ENCODE peak calls at places on chromosomes 16 and 17, in nine cellular contexts. X is endothelial cell, D is adrenal gland, C is dorsolateral prefrontal cortex, P is Calu3, L is A549, E is heart left ventricle, V is BE2C, S is gastrocnemius medialis. B is an unnamed sample.

GRCh38 chr16:16175296-16175695 is 48.0 kb downstream of the ABCC6 start:
- DNase-seq in X (no peak), D (no peak), C (no peak), P (no peak), L (no peak), E (peak), V (peak), S (no peak), B (no peak)

GRCh38 chr16:79571065-79571697 is 29.4 kb downstream of the MAF start:
- DNase-seq in X (no peak), D (no peak), C (no peak), P (no peak), L (no peak), E (peak), V (no peak), S (no peak), B (no peak)

GRCh38 chr17:75996665-75997590 is 3.7 kb upstream of the CDK3 start:
- DNase-seq in X (peak), D (no peak), C (no peak), P (peak), L (no peak), E (peak), V (no peak), S (no peak), B (no peak)

GRCh38 chr16:8173111-8173644 is 417.1 kb downstream of the TMEM114 start:
- DNase-seq in X (peak), D (peak), C (peak), P (peak), L (peak), E (peak), V (peak), S (peak), B (peak)

GRCh38 chr17:83101805-83102480 is 22.5 kb downstream of the METRNL start:
- DNase-seq in X (no peak), D (no peak), C (no peak), P (no peak), L (no peak), E (no peak), V (no peak), S (no peak), B (no peak)

GRCh38 chr17:16989953-16990860 is 18.3 kb upstream of the TNFRSF13B start:
- DNase-seq in X (no peak), D (no peak), C (no peak), P (no peak), L (no peak), E (no peak), V (no peak), S (no peak), B (no peak)

GRCh38 chr17:9200699-9201359 is 179.5 kb downstream of the NTN1 start:
- DNase-seq in X (no peak), D (no peak), C (no peak), P (no peak), L (no peak), E (no peak), V (no peak), S (no peak), B (no peak)

GRCh38 chr17:19363114-19363438 is 553 bp upstream of the B9D1 start:
- DNase-seq in X (no peak), D (no peak), C (no peak), P (no peak), L (no peak), E (no peak), V (no peak), S (no peak), B (no peak)

GRCh38 chr16:35308674-35309073 is 1849.3 kb downstream of the TP53TG3F start:
- DNase-seq in X (no peak), D (no peak), C (no peak), P (no peak), L (no peak), E (no peak), V (no peak), S (no peak), B (no peak)

GRCh38 chr17:43856141-43856540 is 9.2 kb downstream of the CD300LG start:
- DNase-seq in X (no peak), D (no peak), C (no peak), P (no peak), L (no peak), E (no peak), V (no peak), S (no peak), B (no peak)

GRCh38 chr17:54902611-54903010 is 2.0 kb downstream of the TOM1L1 start:
- DNase-seq in X (no peak), D (no peak), C (no peak), P (no peak), L (no peak), E (no peak), V (no peak), S (no peak), B (no peak)

GRCh38 chr17:17944253-17944652 is 27.9 kb downstream of the TOM1L2 start:
- DNase-seq in X (no peak), D (no peak), C (peak), P (no peak), L (no peak), E (no peak), V (no peak), S (no peak), B (no peak)

GRCh38 chr17:42251115-42251514 is 25.1 kb downstream of the STAT5B start:
- DNase-seq in X (no peak), D (no peak), C (no peak), P (no peak), L (peak), E (no peak), V (no peak), S (no peak), B (no peak)

GRCh38 chr16:87791295-87792204 is 25.8 kb upstream of the KLHDC4 start:
- DNase-seq in X (no peak), D (no peak), C (no peak), P (no peak), L (no peak), E (no peak), V (no peak), S (no peak), B (no peak)

GRCh38 chr16:23060458-23061320 is 88.6 kb downstream of the USP31 start:
- DNase-seq in X (peak), D (peak), C (peak), P (peak), L (peak), E (peak), V (peak), S (peak), B (peak)

GRCh38 chr17:40612510-40613244 is 34.9 kb downstream of the SMARCE1 start:
- DNase-seq in X (no peak), D (no peak), C (no peak), P (peak), L (no peak), E (no peak), V (no peak), S (no peak), B (no peak)

GRCh38 chr17:60128171-60128859 is 21.5 kb upstream of the CA4 start:
- DNase-seq in X (no peak), D (peak), C (no peak), P (no peak), L (no peak), E (no peak), V (no peak), S (no peak), B (no peak)

GRCh38 chr17:34980681-34981537 is 597 bp downstream of the LIG3 start:
- DNase-seq in X (peak), D (peak), C (peak), P (peak), L (peak), E (peak), V (peak), S (peak), B (no peak)

GRCh38 chr17:80649672-80650338 is 105.2 kb downstream of the RPTOR start:
- DNase-seq in X (peak), D (peak), C (no peak), P (peak), L (peak), E (peak), V (peak), S (peak), B (no peak)

GRCh38 chr17:67659028-67659427 is 58.7 kb upstream of the NOL11 start:
- DNase-seq in X (no peak), D (no peak), C (no peak), P (no peak), L (no peak), E (no peak), V (no peak), S (no peak), B (no peak)

GRCh38 chr16:48459167-48459566 is 74.0 kb upstream of the SIAH1 start:
- DNase-seq in X (no peak), D (no peak), C (no peak), P (no peak), L (no peak), E (no peak), V (no peak), S (no peak), B (no peak)

GRCh38 chr17:80931421-80932265 is 60.0 kb upstream of the CHMP6 start:
- DNase-seq in X (no peak), D (peak), C (no peak), P (no peak), L (no peak), E (no peak), V (no peak), S (no peak), B (no peak)

GRCh38 chr16:77236063-77236511 is 36.9 kb downstream of the SYCE1L start:
- DNase-seq in X (peak), D (peak), C (peak), P (peak), L (peak), E (peak), V (peak), S (peak), B (peak)

GRCh38 chr16:53504161-53504663 is 1.2 kb upstream of the AKTIP start:
- DNase-seq in X (peak), D (peak), C (peak), P (peak), L (no peak), E (peak), V (peak), S (peak), B (no peak)

GRCh38 chr17:42285346-42286050 is 2.8 kb upstream of the STAT5A start:
- DNase-seq in X (no peak), D (no peak), C (no peak), P (no peak), L (no peak), E (no peak), V (no peak), S (no peak), B (no peak)

GRCh38 chr16:55555436-55555835 is 11.0 kb upstream of the CAPNS2 start:
- DNase-seq in X (no peak), D (no peak), C (no peak), P (no peak), L (no peak), E (no peak), V (no peak), S (no peak), B (no peak)

GRCh38 chr17:6701719-6702118 is 11.4 kb downstream of the SLC13A5 start:
- DNase-seq in X (peak), D (peak), C (no peak), P (peak), L (peak), E (no peak), V (peak), S (no peak), B (no peak)

GRCh38 chr16:72169708-72170107 is 2.2 kb downstream of the PMFBP1 start:
- DNase-seq in X (no peak), D (no peak), C (no peak), P (no peak), L (no peak), E (no peak), V (no peak), S (no peak), B (no peak)

GRCh38 chr16:57123969-57124674 is 31.7 kb downstream of the CPNE2 start:
- DNase-seq in X (no peak), D (no peak), C (no peak), P (no peak), L (no peak), E (no peak), V (no peak), S (no peak), B (no peak)

GRCh38 chr17:75587718-75588545 is at the start of gene MYO15B:
- DNase-seq in X (peak), D (peak), C (peak), P (peak), L (no peak), E (peak), V (no peak), S (no peak), B (no peak)

GRCh38 chr17:39217734-39218369 is 7.9 kb downstream of the STAC2 start:
- DNase-seq in X (no peak), D (no peak), C (no peak), P (peak), L (no peak), E (no peak), V (no peak), S (no peak), B (no peak)

GRCh38 chr17:58084317-58084981 is 1.2 kb downstream of the DYNLL2 start:
- DNase-seq in X (peak), D (peak), C (peak), P (peak), L (peak), E (no peak), V (peak), S (peak), B (no peak)

GRCh38 chr16:49411121-49411970 is 37.7 kb downstream of the C16orf78 start:
- DNase-seq in X (no peak), D (no peak), C (no peak), P (no peak), L (no peak), E (no peak), V (no peak), S (no peak), B (no peak)

GRCh38 chr16:49280022-49280741 is 1.5 kb downstream of the CBLN1 start:
- DNase-seq in X (peak), D (no peak), C (no peak), P (no peak), L (no peak), E (no peak), V (no peak), S (no peak), B (no peak)

GRCh38 chr17:20784100-20784665 is 204.7 kb downstream of the CDRT15L2 start:
- DNase-seq in X (no peak), D (no peak), C (no peak), P (no peak), L (no peak), E (no peak), V (no peak), S (no peak), B (no peak)

GRCh38 chr16:75494696-75495601 is at the start of gene CHST6:
- DNase-seq in X (peak), D (peak), C (peak), P (peak), L (no peak), E (peak), V (no peak), S (no peak), B (no peak)

GRCh38 chr17:47915667-47916242 is 19.7 kb downstream of the SP2 start:
- DNase-seq in X (no peak), D (no peak), C (peak), P (no peak), L (no peak), E (peak), V (no peak), S (no peak), B (no peak)
- TF ChIP-seq CTCF in X (no peak), D (no peak), C (no peak), P (no peak), L (no peak), E (no peak), V (no peak), S (no peak), B (no peak)

DNA sequence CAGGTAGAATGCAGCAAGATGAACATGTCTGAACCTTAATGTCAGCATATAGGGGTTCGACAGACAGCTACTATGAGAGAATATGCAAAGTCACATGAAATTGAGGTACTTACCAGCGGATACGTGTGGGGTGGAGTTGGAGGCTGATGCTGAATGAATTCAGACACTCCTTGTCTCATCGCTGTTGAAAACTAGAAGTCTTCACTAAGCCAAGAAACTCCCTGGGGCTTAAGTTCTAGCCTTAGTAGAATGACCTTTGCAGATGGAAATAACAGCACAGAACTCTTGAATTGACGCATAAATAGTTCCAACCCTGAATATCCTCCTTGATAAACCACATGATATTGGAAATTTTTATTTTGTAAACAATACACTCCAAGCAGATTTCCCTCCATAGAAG is 32.9 kb upstream of the MYOCD start:
- DNase-seq in X (no peak), D (no peak), C (no peak), P (no peak), L (no peak), E (no peak), V (no peak), S (no peak), B (no peak)
- TF ChIP-seq CTCF in X (no peak), D (no peak), C (no peak), P (no peak), L (no peak), E (no peak), V (no peak), S (no peak), B (no peak)

DNA sequence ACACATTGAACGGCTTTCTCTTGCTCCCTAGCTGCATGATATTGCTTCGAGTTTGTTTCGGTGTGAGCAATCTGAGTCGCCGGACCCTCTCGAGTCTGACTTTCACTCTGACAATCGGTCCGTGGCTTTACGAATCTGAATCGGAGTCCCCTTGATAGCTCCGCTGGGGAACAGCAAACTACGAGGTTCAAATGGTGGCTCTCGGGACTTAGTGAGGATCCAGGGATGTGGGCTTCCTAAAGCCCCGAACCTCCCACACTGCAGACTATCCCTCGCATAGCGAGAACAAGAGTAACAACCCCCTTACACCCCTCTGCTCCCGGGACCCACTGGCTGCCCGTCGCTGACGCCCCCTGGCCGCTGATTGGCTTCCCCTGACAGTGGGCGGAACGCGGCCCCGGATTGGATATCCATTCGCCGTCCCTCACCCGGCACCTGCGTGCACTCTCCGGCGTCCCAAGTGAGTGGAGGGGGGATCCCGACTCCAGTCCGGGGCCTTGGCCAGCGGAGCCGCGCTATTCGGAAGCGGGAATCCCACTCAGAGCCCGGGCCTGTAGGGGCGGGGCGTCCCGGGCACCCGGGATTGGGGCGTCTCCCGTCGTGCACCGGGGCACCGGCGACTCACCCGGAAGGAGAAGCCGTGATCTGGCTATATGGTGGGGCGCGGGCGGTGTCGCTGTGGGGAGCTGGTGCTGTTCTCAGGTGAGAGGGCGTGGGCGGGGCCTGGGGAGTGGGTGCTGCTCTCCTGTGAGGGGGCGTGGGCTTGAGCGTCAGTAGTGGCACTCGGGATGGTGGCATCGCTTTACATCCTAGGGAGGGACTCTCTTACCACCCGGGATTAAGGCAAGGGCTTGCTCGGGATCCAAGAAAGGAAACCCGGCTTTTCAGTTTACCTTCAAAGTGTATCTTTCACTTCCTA is at the start of gene SNX11:
- DNase-seq in X (peak), D (peak), C (peak), P (peak), L (peak), E (peak), V (peak), S (peak), B (peak)
- TF ChIP-seq CTCF in X (no peak), D (no peak), C (peak), P (no peak), L (no peak), E (no peak), V (no peak), S (no peak), B (no peak)

GRCh38 chr16:20900299-20901067 is at the start of the genes DCUN1D3 and LYRM1:
- DNase-seq in X (peak), D (peak), C (peak), P (peak), L (peak), E (peak), V (peak), S (peak), B (peak)

GRCh38 chr16:20901068-20901440 is 483 bp downstream of the LYRM1 start:
- DNase-seq in X (no peak), D (no peak), C (no peak), P (no peak), L (no peak), E (no peak), V (no peak), S (no peak), B (no peak)

GRCh38 chr16:20897897-20898296 is 2.3 kb downstream of the DCUN1D3 start:
- DNase-seq in X (no peak), D (no peak), C (no peak), P (no peak), L (no peak), E (no peak), V (no peak), S (no peak), B (no peak)

GRCh38 chr16:20898938-20899502 is 1.1 kb downstream of the DCUN1D3 start:
- DNase-seq in X (no peak), D (no peak), C (no peak), P (no peak), L (no peak), E (no peak), V (no peak), S (no peak), B (no peak)

GRCh38 chr16:20899503-20900298 is 457 bp downstream of the DCUN1D3 start:
- DNase-seq in X (peak), D (peak), C (no peak), P (peak), L (no peak), E (no peak), V (no peak), S (no peak), B (no peak)
- TF ChIP-seq CTCF in X (no peak), D (no peak), C (no peak), P (no peak), L (no peak), E (no peak), V (no peak), S (no peak), B (no peak)

GRCh38 chr17:45889579-45889978 is 4.8 kb upstream of the MAPT start:
- DNase-seq in X (no peak), D (no peak), C (no peak), P (peak), L (no peak), E (no peak), V (peak), S (no peak), B (no peak)
- TF ChIP-seq CTCF in X (no peak), D (no peak), C (no peak), P (no peak), L (no peak), E (no peak), V (peak), S (no peak), B (no peak)

GRCh38 chr16:19980866-19981265 is 92.8 kb downstream of the GPR139 start:
- DNase-seq in X (peak), D (no peak), C (no peak), P (peak), L (peak), E (no peak), V (peak), S (no peak), B (no peak)
- TF ChIP-seq CTCF in X (peak), D (no peak), C (peak), P (no peak), L (peak), E (no peak), V (peak), S (no peak), B (no peak)

DNA sequence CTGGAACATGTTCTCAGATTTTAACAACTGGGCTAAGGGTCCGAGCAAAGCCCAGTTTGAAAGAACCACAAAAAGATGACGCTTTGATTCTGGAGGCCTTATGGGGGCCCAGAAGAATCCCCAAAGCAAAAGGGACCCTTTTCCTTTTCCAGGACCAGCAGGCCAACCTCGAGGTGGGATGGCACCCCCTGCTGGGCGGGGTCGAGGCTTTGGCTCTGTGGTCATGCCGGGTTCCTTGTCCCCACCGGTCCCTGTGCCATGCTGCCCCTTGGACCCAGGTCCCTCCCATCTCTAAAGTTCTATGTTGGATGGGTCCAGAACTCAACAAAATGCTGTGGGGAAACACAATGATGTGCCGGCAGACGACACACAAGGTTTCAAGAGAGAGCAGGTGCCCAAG is 30.9 kb downstream of the TMEM204 start:
- DNase-seq in X (peak), D (no peak), C (no peak), P (peak), L (no peak), E (no peak), V (peak), S (no peak), B (no peak)
- TF ChIP-seq CTCF in X (peak), D (peak), C (no peak), P (no peak), L (peak), E (peak), V (peak), S (peak), B (no peak)